ENCODE peak calls at places on chromosomes 4 and X, in six cellular contexts. One of them, this sample, is unnamed.

GRCh38 chrX:48492293-48492910 is 16.4 kb upstream of the PORCN start:
- DNase-seq in Jurkat, Clone E6-1: no peak
- DNase-seq in sigmoid colon: no peak
- DNase-seq in cardiac fibroblast: peak
- DNase-seq in kidney epithelial cell: no peak
- DNase-seq in astrocyte of the spinal cord: peak
- DNase-seq in this sample: no peak

GRCh38 chr4:6504900-6505496 is 32.6 kb upstream of the PPP2R2C start:
- DNase-seq in kidney epithelial cell: no peak
- DNase-seq in sigmoid colon: no peak
- DNase-seq in Jurkat, Clone E6-1: no peak
- DNase-seq in astrocyte of the spinal cord: peak
- DNase-seq in cardiac fibroblast: no peak
- DNase-seq in this sample: no peak

GRCh38 chrX:135170468-135170867 is 730 bp downstream of the CT55 start:
- DNase-seq in cardiac fibroblast: no peak
- DNase-seq in Jurkat, Clone E6-1: no peak
- DNase-seq in sigmoid colon: no peak
- DNase-seq in astrocyte of the spinal cord: no peak
- DNase-seq in kidney epithelial cell: no peak
- DNase-seq in this sample: no peak

GRCh38 chr4:153384160-153384559 is 39.7 kb downstream of the MND1 start:
- DNase-seq in astrocyte of the spinal cord: no peak
- DNase-seq in sigmoid colon: no peak
- DNase-seq in cardiac fibroblast: no peak
- DNase-seq in kidney epithelial cell: no peak
- DNase-seq in Jurkat, Clone E6-1: no peak
- DNase-seq in this sample: no peak

GRCh38 chr4:155692361-155692760 is 25.7 kb downstream of the GUCY1A1 start:
- DNase-seq in sigmoid colon: no peak
- DNase-seq in astrocyte of the spinal cord: no peak
- DNase-seq in Jurkat, Clone E6-1: no peak
- DNase-seq in cardiac fibroblast: no peak
- DNase-seq in kidney epithelial cell: no peak
- DNase-seq in this sample: no peak

GRCh38 chr4:169416997-169417396 is 146.2 kb upstream of the SH3RF1 start:
- DNase-seq in kidney epithelial cell: no peak
- DNase-seq in astrocyte of the spinal cord: peak
- DNase-seq in Jurkat, Clone E6-1: peak
- DNase-seq in sigmoid colon: no peak
- DNase-seq in cardiac fibroblast: peak
- DNase-seq in this sample: no peak

GRCh38 chr4:172147702-172148101 is 334.5 kb downstream of the GALNTL6 start:
- DNase-seq in Jurkat, Clone E6-1: no peak
- DNase-seq in astrocyte of the spinal cord: peak
- DNase-seq in kidney epithelial cell: no peak
- DNase-seq in cardiac fibroblast: no peak
- DNase-seq in sigmoid colon: no peak
- DNase-seq in this sample: no peak

GRCh38 chr4:88037447-88037846 is 30.0 kb downstream of the PKD2 start:
- DNase-seq in astrocyte of the spinal cord: no peak
- DNase-seq in sigmoid colon: no peak
- DNase-seq in cardiac fibroblast: no peak
- DNase-seq in kidney epithelial cell: no peak
- DNase-seq in Jurkat, Clone E6-1: no peak
- DNase-seq in this sample: no peak

GRCh38 chr4:152573861-152574260 is 38.0 kb upstream of the FBXW7 start:
- DNase-seq in Jurkat, Clone E6-1: no peak
- DNase-seq in cardiac fibroblast: no peak
- DNase-seq in kidney epithelial cell: no peak
- DNase-seq in astrocyte of the spinal cord: no peak
- DNase-seq in sigmoid colon: no peak
- DNase-seq in this sample: no peak

GRCh38 chrX:133973704-133974103 is 11.7 kb downstream of the GPC3 start:
- DNase-seq in cardiac fibroblast: no peak
- DNase-seq in Jurkat, Clone E6-1: no peak
- DNase-seq in astrocyte of the spinal cord: no peak
- DNase-seq in kidney epithelial cell: no peak
- DNase-seq in sigmoid colon: no peak
- DNase-seq in this sample: no peak
- H3K4me3 ChIP-seq in cardiac fibroblast: no peak
- H3K4me3 ChIP-seq in Jurkat, Clone E6-1: no peak
- H3K4me3 ChIP-seq in astrocyte of the spinal cord: no peak
- H3K4me3 ChIP-seq in kidney epithelial cell: no peak
- H3K4me3 ChIP-seq in sigmoid colon: no peak
- H3K4me3 ChIP-seq in this sample: no peak

GRCh38 chrX:115968436-115969252 is 201.9 kb upstream of the AGTR2 start:
- DNase-seq in cardiac fibroblast: peak
- DNase-seq in sigmoid colon: peak
- DNase-seq in kidney epithelial cell: peak
- DNase-seq in astrocyte of the spinal cord: peak
- DNase-seq in Jurkat, Clone E6-1: no peak
- DNase-seq in this sample: no peak

GRCh38 chrX:115966920-115967319 is 203.6 kb upstream of the AGTR2 start:
- DNase-seq in astrocyte of the spinal cord: no peak
- DNase-seq in kidney epithelial cell: no peak
- DNase-seq in Jurkat, Clone E6-1: no peak
- DNase-seq in cardiac fibroblast: no peak
- DNase-seq in sigmoid colon: no peak
- DNase-seq in this sample: no peak

GRCh38 chrX:115972717-115973116 is 197.8 kb upstream of the AGTR2 start:
- DNase-seq in kidney epithelial cell: no peak
- DNase-seq in Jurkat, Clone E6-1: no peak
- DNase-seq in astrocyte of the spinal cord: no peak
- DNase-seq in sigmoid colon: no peak
- DNase-seq in cardiac fibroblast: peak
- DNase-seq in this sample: no peak

DNA sequence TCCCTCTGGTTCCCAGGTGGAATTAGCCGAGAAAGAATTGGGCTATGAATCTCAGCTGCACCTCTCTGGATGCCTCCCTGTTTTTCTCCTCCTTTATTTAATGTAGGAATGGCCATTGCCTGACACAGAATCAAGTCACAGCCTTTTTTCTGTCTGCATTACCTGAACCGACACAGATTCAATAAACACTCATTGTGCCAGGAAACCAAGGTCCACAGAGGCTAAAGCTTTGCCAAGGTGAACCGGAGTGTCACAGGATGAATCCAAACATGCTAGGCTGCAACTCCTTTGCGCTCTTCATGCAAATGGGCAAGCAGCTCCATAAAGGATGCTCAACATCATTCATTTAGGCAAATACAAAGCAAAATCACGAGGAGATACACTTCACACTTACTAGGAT is 199.8 kb upstream of the AGTR2 start:
- DNase-seq in Jurkat, Clone E6-1: no peak
- DNase-seq in kidney epithelial cell: no peak
- DNase-seq in cardiac fibroblast: no peak
- DNase-seq in sigmoid colon: no peak
- DNase-seq in astrocyte of the spinal cord: no peak
- DNase-seq in this sample: no peak
- H3K4me3 ChIP-seq in Jurkat, Clone E6-1: no peak
- H3K4me3 ChIP-seq in kidney epithelial cell: no peak
- H3K4me3 ChIP-seq in cardiac fibroblast: no peak
- H3K4me3 ChIP-seq in sigmoid colon: no peak
- H3K4me3 ChIP-seq in astrocyte of the spinal cord: no peak
- H3K4me3 ChIP-seq in this sample: no peak

DNA sequence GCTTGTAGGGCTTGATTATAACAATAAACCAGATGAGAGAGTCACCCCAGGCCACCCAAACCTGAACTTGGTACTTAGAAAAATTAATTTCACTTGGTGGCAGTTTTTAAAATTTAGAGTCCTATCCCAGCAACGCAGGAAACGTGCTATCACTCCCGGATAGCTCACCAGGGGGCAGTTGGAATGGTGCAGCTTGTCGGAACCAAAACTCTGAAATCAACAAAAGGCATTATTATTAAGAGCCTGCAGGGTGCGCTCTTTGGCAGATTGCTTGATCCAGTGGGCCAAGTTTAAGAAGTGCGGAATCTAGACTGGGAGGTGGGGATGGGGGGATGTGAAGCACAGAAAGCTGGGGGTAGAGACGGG is 2.4 kb downstream of the FRAS1 start:
- DNase-seq in cardiac fibroblast: peak
- DNase-seq in kidney epithelial cell: peak
- DNase-seq in Jurkat, Clone E6-1: peak
- DNase-seq in astrocyte of the spinal cord: peak
- DNase-seq in sigmoid colon: peak
- DNase-seq in this sample: peak
- H3K4me3 ChIP-seq in cardiac fibroblast: peak
- H3K4me3 ChIP-seq in kidney epithelial cell: peak
- H3K4me3 ChIP-seq in Jurkat, Clone E6-1: no peak
- H3K4me3 ChIP-seq in astrocyte of the spinal cord: peak
- H3K4me3 ChIP-seq in sigmoid colon: peak
- H3K4me3 ChIP-seq in this sample: peak

GRCh38 chr4:84493092-84493850 is 5.8 kb downstream of the NKX6-1 start:
- DNase-seq in cardiac fibroblast: peak
- DNase-seq in Jurkat, Clone E6-1: no peak
- DNase-seq in astrocyte of the spinal cord: peak
- DNase-seq in kidney epithelial cell: no peak
- DNase-seq in sigmoid colon: no peak
- DNase-seq in this sample: no peak
- H3K4me3 ChIP-seq in cardiac fibroblast: no peak
- H3K4me3 ChIP-seq in Jurkat, Clone E6-1: no peak
- H3K4me3 ChIP-seq in astrocyte of the spinal cord: no peak
- H3K4me3 ChIP-seq in kidney epithelial cell: no peak
- H3K4me3 ChIP-seq in sigmoid colon: no peak
- H3K4me3 ChIP-seq in this sample: no peak

GRCh38 chr4:161554372-161554990 is 609.3 kb downstream of the FSTL5 start:
- DNase-seq in astrocyte of the spinal cord: peak
- DNase-seq in Jurkat, Clone E6-1: no peak
- DNase-seq in sigmoid colon: no peak
- DNase-seq in kidney epithelial cell: peak
- DNase-seq in cardiac fibroblast: peak
- DNase-seq in this sample: no peak
- H3K4me3 ChIP-seq in astrocyte of the spinal cord: no peak
- H3K4me3 ChIP-seq in Jurkat, Clone E6-1: no peak
- H3K4me3 ChIP-seq in sigmoid colon: no peak
- H3K4me3 ChIP-seq in kidney epithelial cell: no peak
- H3K4me3 ChIP-seq in cardiac fibroblast: no peak
- H3K4me3 ChIP-seq in this sample: no peak

GRCh38 chrX:39416547-39417262 is 615.4 kb downstream of the MID1IP1 start:
- DNase-seq in Jurkat, Clone E6-1: no peak
- DNase-seq in astrocyte of the spinal cord: no peak
- DNase-seq in cardiac fibroblast: no peak
- DNase-seq in kidney epithelial cell: no peak
- DNase-seq in sigmoid colon: no peak
- DNase-seq in this sample: no peak

GRCh38 chrX:39418132-39418935 is 617.1 kb downstream of the MID1IP1 start:
- DNase-seq in cardiac fibroblast: no peak
- DNase-seq in sigmoid colon: no peak
- DNase-seq in Jurkat, Clone E6-1: no peak
- DNase-seq in kidney epithelial cell: no peak
- DNase-seq in astrocyte of the spinal cord: no peak
- DNase-seq in this sample: no peak

GRCh38 chrX:39414290-39414847 is 613.1 kb downstream of the MID1IP1 start:
- DNase-seq in sigmoid colon: no peak
- DNase-seq in cardiac fibroblast: no peak
- DNase-seq in kidney epithelial cell: no peak
- DNase-seq in Jurkat, Clone E6-1: no peak
- DNase-seq in astrocyte of the spinal cord: no peak
- DNase-seq in this sample: no peak

GRCh38 chrX:39418936-39419659 is 617.8 kb downstream of the MID1IP1 start:
- DNase-seq in Jurkat, Clone E6-1: no peak
- DNase-seq in sigmoid colon: no peak
- DNase-seq in kidney epithelial cell: no peak
- DNase-seq in astrocyte of the spinal cord: no peak
- DNase-seq in cardiac fibroblast: no peak
- DNase-seq in this sample: no peak
- H3K4me3 ChIP-seq in Jurkat, Clone E6-1: no peak
- H3K4me3 ChIP-seq in sigmoid colon: no peak
- H3K4me3 ChIP-seq in kidney epithelial cell: no peak
- H3K4me3 ChIP-seq in astrocyte of the spinal cord: no peak
- H3K4me3 ChIP-seq in cardiac fibroblast: no peak
- H3K4me3 ChIP-seq in this sample: no peak